ENCODE peak calls at places on chromosomes 7 and 10, in four cellular contexts. R, C, N and A are unnamed samples.
A peak's percentile ranks its signal among the peaks of the same experiment; 100 is the strongest.

GRCh38 chr7:116727432-116728009 is 55.5 kb downstream of the MET start:
- DNase-seq in C (no peak), N (no peak), R (no peak), A (no peak)

GRCh38 chr7:135147899-135148721 is at the start of gene TMEM140:
- DNase-seq in N (no peak), R (peak; percentile 72), C (no peak), A (no peak)

GRCh38 chr7:87933953-87934698 is at the start of gene ADAM22:
- DNase-seq in C (peak; percentile 88), R (peak; percentile 88), N (peak; percentile 83), A (peak; percentile 90)

GRCh38 chr10:69861251-69862240 is 59.8 kb downstream of the COL13A1 start:
- DNase-seq in C (no peak), N (no peak), R (no peak), A (no peak)

GRCh38 chr7:5670173-5670933 is 111.1 kb downstream of the RNF216 start:
- DNase-seq in N (no peak), R (peak; percentile 38), C (no peak), A (no peak)

GRCh38 chr10:60429084-60429849 is 39.6 kb upstream of the ANK3 start:
- DNase-seq in N (no peak), R (no peak), C (peak; percentile 17), A (no peak)

GRCh38 chr7:113008755-113009154 is 77.9 kb downstream of the GPR85 start:
- DNase-seq in R (no peak), C (no peak), N (no peak), A (no peak)

GRCh38 chr7:6636741-6637543 is at the start of gene ZNF316:
- DNase-seq in N (peak; percentile 62), C (peak; percentile 72), R (peak; percentile 61), A (no peak)

GRCh38 chr10:82888809-82889455 is 1013.9 kb downstream of the NRG3 start:
- DNase-seq in N (no peak), R (no peak), C (no peak), A (no peak)

GRCh38 chr10:47421057-47421952 is 37.2 kb upstream of the ZNF488 start:
- DNase-seq in N (no peak), C (no peak), R (no peak), A (no peak)

GRCh38 chr10:49113741-49114141 is 1.6 kb downstream of the VSTM4 start:
- DNase-seq in N (peak; percentile 27), C (no peak), R (peak; percentile 49), A (no peak)

GRCh38 chr10:102449321-102450123 is 1.8 kb downstream of the C10orf95 start:
- DNase-seq in R (peak; percentile 92), N (peak; percentile 87), C (peak; percentile 54), A (peak; percentile 78)

GRCh38 chr10:84537447-84537931 is 209.1 kb downstream of the CCSER2 start:
- DNase-seq in R (peak; percentile 45), C (peak; percentile 42), N (peak; percentile 44), A (no peak)

GRCh38 chr7:149719912-149720335 is 53.5 kb downstream of the ZNF467 start:
- DNase-seq in C (no peak), N (no peak), R (no peak), A (no peak)

GRCh38 chr7:113283861-113284260 is 165.5 kb upstream of the SMIM30 start:
- DNase-seq in C (no peak), N (no peak), R (no peak), A (no peak)

GRCh38 chr10:96794786-96795733 is 37.0 kb upstream of the LCOR start:
- DNase-seq in N (no peak), C (no peak), R (no peak), A (no peak)

GRCh38 chr7:141074162-141074989 is 512 bp downstream of the TMEM178B start:
- DNase-seq in R (no peak), C (no peak), N (no peak), A (no peak)

GRCh38 chr7:106243893-106244292 is 40.9 kb downstream of the NAMPT start:
- DNase-seq in C (no peak), N (no peak), R (no peak), A (no peak)

GRCh38 chr7:31019509-31019908 is 32.6 kb upstream of the ADCYAP1R1 start:
- DNase-seq in R (no peak), N (no peak), C (no peak), A (no peak)

GRCh38 chr7:18583305-18583704 is 87.8 kb downstream of the HDAC9 start:
- DNase-seq in N (no peak), C (no peak), R (no peak), A (no peak)

GRCh38 chr7:118183254-118183585 is 744 bp upstream of the LSM8 start:
- DNase-seq in C (no peak), R (no peak), N (no peak), A (no peak)

DNA sequence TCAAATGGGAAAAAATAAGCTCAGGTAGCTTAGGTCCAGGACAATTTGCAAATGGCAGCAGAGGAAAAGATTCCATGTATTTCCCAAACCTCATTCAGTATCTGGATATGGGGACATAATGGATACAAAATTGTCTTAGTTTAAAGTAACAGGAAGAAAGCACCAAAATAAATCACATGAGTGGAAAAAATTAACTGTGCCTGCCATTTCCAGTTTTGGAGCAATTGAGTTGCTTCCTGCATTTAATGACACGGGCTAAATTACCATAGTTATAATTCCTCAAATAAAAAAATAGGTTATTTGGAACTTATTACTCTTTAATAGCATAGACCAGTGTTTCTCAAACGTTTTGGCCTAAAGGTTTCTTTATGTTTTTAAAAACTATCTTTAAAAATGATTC is 6.3 kb upstream of the STAMBPL1 start:
- DNase-seq in C (no peak), R (no peak), N (no peak), A (no peak)
- H3K4me1 ChIP-seq in C (peaks cover 6% of the 10 kb centered on the region), R (no peaks in the 10 kb centered on the region), N (no peaks in the 10 kb centered on the region), A (no peaks in the 10 kb centered on the region)

GRCh38 chr10:31018977-31019376 is 12.7 kb downstream of the ZNF438 start:
- DNase-seq in C (no peak), N (no peak), R (no peak), A (no peak)

GRCh38 chr10:31014146-31014880 is 17.4 kb downstream of the ZNF438 start:
- DNase-seq in R (no peak), C (no peak), N (no peak), A (no peak)

GRCh38 chr10:31013331-31013730 is 18.3 kb downstream of the ZNF438 start:
- DNase-seq in R (no peak), C (no peak), N (no peak), A (no peak)

GRCh38 chr10:31020128-31020527 is 11.5 kb downstream of the ZNF438 start:
- DNase-seq in R (no peak), C (no peak), N (no peak), A (no peak)

GRCh38 chr10:31017534-31018361 is 13.9 kb downstream of the ZNF438 start:
- DNase-seq in N (no peak), R (no peak), C (no peak), A (no peak)
- H3K4me1 ChIP-seq in N (peaks cover 26% of the 10 kb centered on the region), R (no peaks in the 10 kb centered on the region), C (peaks cover 58% of the 10 kb centered on the region), A (peaks cover 5% of the 10 kb centered on the region)

GRCh38 chr7:44634187-44634838 is 27.9 kb downstream of the OGDH start:
- DNase-seq in R (no peak), C (no peak), N (no peak), A (no peak)

GRCh38 chr7:44636926-44637325 is 30.5 kb downstream of the OGDH start:
- DNase-seq in R (no peak), C (no peak), N (no peak), A (peak; percentile 55)

GRCh38 chr7:44633254-44634186 is 27.1 kb downstream of the OGDH start:
- DNase-seq in R (peak; percentile 72), N (peak; percentile 71), C (peak; percentile 52), A (peak; percentile 85)

GRCh38 chr7:44636041-44636580 is 29.7 kb downstream of the OGDH start:
- DNase-seq in C (no peak), R (peak; percentile 72), N (no peak), A (peak; percentile 72)

DNA sequence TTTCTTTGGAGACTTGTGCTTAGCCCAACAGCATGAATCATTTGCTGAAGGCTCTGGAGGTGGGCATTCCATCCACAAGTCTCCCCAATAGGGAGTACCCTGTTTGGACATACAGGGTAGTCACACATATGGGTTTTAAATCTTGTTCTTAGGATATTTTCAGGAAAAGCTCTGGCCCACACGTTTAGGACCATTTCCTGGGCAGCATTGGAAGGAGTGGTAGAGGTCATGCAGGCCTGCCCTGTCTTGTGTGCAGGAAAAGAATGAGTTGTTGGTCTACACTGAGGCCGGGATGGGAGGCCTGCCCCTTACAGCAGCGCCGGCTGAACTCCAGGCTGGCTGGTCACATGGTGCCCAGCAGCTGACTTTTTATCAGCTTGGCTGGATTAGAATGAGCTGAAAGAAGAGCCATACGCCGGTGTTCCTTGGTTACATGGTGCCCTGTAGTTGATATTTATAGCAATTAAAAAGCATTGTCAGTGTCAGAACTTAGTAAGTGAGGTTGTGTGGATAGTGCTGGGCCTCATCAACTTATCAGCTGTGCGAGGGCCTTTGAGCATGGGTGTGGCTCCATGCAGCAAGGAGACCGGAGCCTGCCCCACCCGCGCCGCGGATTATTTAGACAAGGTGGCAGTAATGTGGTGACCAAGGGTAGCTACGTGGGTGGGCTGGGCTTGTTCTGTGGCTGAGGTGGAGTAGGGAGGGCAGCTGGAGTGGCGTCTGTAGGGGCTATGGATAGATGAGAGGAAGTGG is 28.6 kb downstream of the OGDH start:
- DNase-seq in R (peak; percentile 58), N (no peak), C (peak; percentile 67), A (peak; percentile 76)
- H3K4me1 ChIP-seq in R (peaks cover 94% of the 10 kb centered on the region), N (peaks cover 31% of the 10 kb centered on the region), C (peaks cover 100% of the 10 kb centered on the region), A (peaks cover 81% of the 10 kb centered on the region)

GRCh38 chr7:3201306-3201705 is 99.7 kb upstream of the SDK1 start:
- DNase-seq in R (no peak), N (no peak), C (no peak), A (no peak)
- H3K4me1 ChIP-seq in R (no peaks in the 10 kb centered on the region), N (no peaks in the 10 kb centered on the region), C (no peaks in the 10 kb centered on the region), A (peaks cover 2% of the 10 kb centered on the region)

GRCh38 chr7:90188281-90188680 is 23.3 kb upstream of the STEAP2 start:
- DNase-seq in C (no peak), N (no peak), R (no peak), A (no peak)

GRCh38 chr7:90190995-90191394 is 20.5 kb upstream of the STEAP2 start:
- DNase-seq in C (no peak), R (no peak), N (no peak), A (no peak)

GRCh38 chr7:90191648-90192047 is 19.9 kb upstream of the STEAP2 start:
- DNase-seq in C (no peak), R (no peak), N (no peak), A (no peak)

GRCh38 chr7:90194911-90195809 is 16.4 kb upstream of the STEAP2 start:
- DNase-seq in R (no peak), C (no peak), N (no peak), A (no peak)

GRCh38 chr7:90192876-90193765 is 18.4 kb upstream of the STEAP2 start:
- DNase-seq in R (no peak), N (no peak), C (no peak), A (no peak)
- H3K4me1 ChIP-seq in R (no peaks in the 10 kb centered on the region), N (no peaks in the 10 kb centered on the region), C (no peaks in the 10 kb centered on the region), A (no peaks in the 10 kb centered on the region)

GRCh38 chr10:124037784-124038183 is 55.6 kb downstream of the CHST15 start:
- DNase-seq in C (no peak), R (no peak), N (no peak), A (no peak)
- H3K4me1 ChIP-seq in C (peaks cover 20% of the 10 kb centered on the region), R (peaks cover 11% of the 10 kb centered on the region), N (no peaks in the 10 kb centered on the region), A (peaks cover 7% of the 10 kb centered on the region)

DNA sequence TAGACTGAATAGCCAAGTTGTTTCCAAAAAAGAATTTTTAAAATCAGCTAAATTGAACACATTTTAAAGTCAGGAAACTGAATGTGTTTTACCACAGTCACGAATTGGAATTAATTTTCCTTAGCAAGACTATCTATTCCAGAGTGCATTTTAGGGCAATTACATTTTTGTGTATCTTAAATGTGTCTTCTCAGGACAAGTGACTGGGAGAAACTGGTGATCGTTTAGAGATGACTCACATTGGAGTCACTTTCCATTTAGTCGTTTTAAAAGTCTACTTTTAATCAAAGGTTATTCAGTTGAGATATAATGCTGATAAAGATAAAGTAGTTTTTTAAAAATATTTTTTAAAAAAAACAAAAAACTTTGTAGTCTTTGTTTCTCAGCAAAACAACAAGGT is 191.7 kb upstream of the SLC26A5 start:
- DNase-seq in N (no peak), C (no peak), R (no peak), A (no peak)
- H3K4me1 ChIP-seq in N (no peaks in the 10 kb centered on the region), C (no peaks in the 10 kb centered on the region), R (no peaks in the 10 kb centered on the region), A (no peaks in the 10 kb centered on the region)